ENCODE peak calls at places on chromosome 5, in six cellular contexts. One of them, this sample, is unnamed.

GRCh38 chr5:73638344-73639095 is 12.5 kb downstream of the ARHGEF28 start:
- DNase-seq in glutamatergic neuron: no peak
- DNase-seq in GM23338: no peak
- DNase-seq in KG1: no peak
- DNase-seq in left cardiac atrium: no peak
- DNase-seq in HepG2: no peak
- DNase-seq in this sample: peak; percentile 85

GRCh38 chr5:6711409-6712135 is 1.7 kb upstream of the TENT4A start:
- DNase-seq in HepG2: no peak
- DNase-seq in GM23338: no peak
- DNase-seq in glutamatergic neuron: no peak
- DNase-seq in KG1: no peak
- DNase-seq in left cardiac atrium: no peak
- DNase-seq in this sample: no peak

GRCh38 chr5:16934123-16934522 is 2.0 kb downstream of the MYO10 start:
- DNase-seq in left cardiac atrium: peak; percentile 52
- DNase-seq in KG1: peak; percentile 34
- DNase-seq in glutamatergic neuron: peak; percentile 85
- DNase-seq in GM23338: peak; percentile 92
- DNase-seq in HepG2: peak; percentile 25
- DNase-seq in this sample: peak; percentile 96

GRCh38 chr5:178387856-178388190 is 155.2 kb upstream of the PHYKPL start:
- DNase-seq in HepG2: no peak
- DNase-seq in left cardiac atrium: peak; percentile 9
- DNase-seq in KG1: no peak
- DNase-seq in glutamatergic neuron: no peak
- DNase-seq in GM23338: no peak
- DNase-seq in this sample: no peak

GRCh38 chr5:101611039-101611438 is 685.0 kb downstream of the SLCO4C1 start:
- DNase-seq in KG1: no peak
- DNase-seq in GM23338: no peak
- DNase-seq in glutamatergic neuron: no peak
- DNase-seq in HepG2: no peak
- DNase-seq in left cardiac atrium: no peak
- DNase-seq in this sample: no peak

GRCh38 chr5:132274050-132274869 is 16.8 kb downstream of the PDLIM4 start:
- DNase-seq in glutamatergic neuron: no peak
- DNase-seq in HepG2: no peak
- DNase-seq in KG1: no peak
- DNase-seq in GM23338: no peak
- DNase-seq in left cardiac atrium: no peak
- DNase-seq in this sample: no peak

GRCh38 chr5:75265731-75266130 is 29.1 kb upstream of the ANKRD31 start:
- DNase-seq in KG1: peak; percentile 48
- DNase-seq in glutamatergic neuron: no peak
- DNase-seq in HepG2: peak; percentile 40
- DNase-seq in GM23338: peak; percentile 80
- DNase-seq in left cardiac atrium: no peak
- DNase-seq in this sample: peak; percentile 56

GRCh38 chr5:168903082-168903481 is 323.9 kb upstream of the PANK3 start:
- DNase-seq in HepG2: no peak
- DNase-seq in glutamatergic neuron: no peak
- DNase-seq in GM23338: no peak
- DNase-seq in left cardiac atrium: no peak
- DNase-seq in KG1: no peak
- DNase-seq in this sample: no peak

GRCh38 chr5:123089971-123090640 is 1.1 kb downstream of the PRDM6 start:
- DNase-seq in GM23338: peak; percentile 71
- DNase-seq in HepG2: no peak
- DNase-seq in glutamatergic neuron: peak; percentile 62
- DNase-seq in left cardiac atrium: peak; percentile 55
- DNase-seq in KG1: no peak
- DNase-seq in this sample: no peak

GRCh38 chr5:134846641-134846960 is 833 bp downstream of the C5orf24 start:
- DNase-seq in glutamatergic neuron: no peak
- DNase-seq in GM23338: no peak
- DNase-seq in HepG2: peak; percentile 25
- DNase-seq in KG1: no peak
- DNase-seq in left cardiac atrium: no peak
- DNase-seq in this sample: peak; percentile 7

GRCh38 chr5:131279209-131279608 is 15.4 kb downstream of the CDC42SE2 start:
- DNase-seq in glutamatergic neuron: no peak
- DNase-seq in GM23338: no peak
- DNase-seq in left cardiac atrium: no peak
- DNase-seq in HepG2: no peak
- DNase-seq in KG1: no peak
- DNase-seq in this sample: no peak

GRCh38 chr5:14869286-14870164 is 2.1 kb downstream of the ANKH start:
- DNase-seq in HepG2: no peak
- DNase-seq in GM23338: no peak
- DNase-seq in glutamatergic neuron: no peak
- DNase-seq in left cardiac atrium: no peak
- DNase-seq in KG1: no peak
- DNase-seq in this sample: peak; percentile 40

GRCh38 chr5:151772029-151772867 is 494 bp downstream of the G3BP1 start:
- DNase-seq in KG1: no peak
- DNase-seq in GM23338: peak; percentile 64
- DNase-seq in HepG2: peak; percentile 23
- DNase-seq in glutamatergic neuron: peak; percentile 50
- DNase-seq in left cardiac atrium: peak; percentile 49
- DNase-seq in this sample: no peak

GRCh38 chr5:78483809-78484521 is 123.5 kb downstream of the SCAMP1 start:
- DNase-seq in KG1: peak; percentile 50
- DNase-seq in HepG2: no peak
- DNase-seq in GM23338: no peak
- DNase-seq in left cardiac atrium: peak; percentile 31
- DNase-seq in glutamatergic neuron: no peak
- DNase-seq in this sample: peak; percentile 17

GRCh38 chr5:173456751-173457171 is 128.5 kb upstream of the STC2 start:
- DNase-seq in glutamatergic neuron: no peak
- DNase-seq in left cardiac atrium: no peak
- DNase-seq in KG1: peak; percentile 84
- DNase-seq in GM23338: no peak
- DNase-seq in HepG2: no peak
- DNase-seq in this sample: peak; percentile 98

GRCh38 chr5:125679522-125679921 is 743.7 kb upstream of the GRAMD2B start:
- DNase-seq in HepG2: peak; percentile 10
- DNase-seq in KG1: no peak
- DNase-seq in GM23338: no peak
- DNase-seq in glutamatergic neuron: no peak
- DNase-seq in left cardiac atrium: no peak
- DNase-seq in this sample: no peak

GRCh38 chr5:172573115-172573882 is 67.8 kb upstream of the NEURL1B start:
- DNase-seq in HepG2: no peak
- DNase-seq in glutamatergic neuron: no peak
- DNase-seq in KG1: no peak
- DNase-seq in GM23338: no peak
- DNase-seq in left cardiac atrium: no peak
- DNase-seq in this sample: no peak